ENCODE peak calls at places on chromosomes 7 and 10, in five cellular contexts. V is tibial nerve, W is body of pancreas, L is left ventricle myocardium inferior, R is psoas muscle. A is an unnamed sample. For H3K4me1, the result is how much of the 10 kb centered on the place peaks cover.

GRCh38 chr7:99141334-99141733 is 2.6 kb downstream of the SMURF1 start:
- DNase-seq in V (no peak), W (no peak), L (no peak), R (no peak), A (no peak)

GRCh38 chr7:31107106-31108090 is 55.3 kb downstream of the ADCYAP1R1 start:
- DNase-seq in V (no peak), W (no peak), L (no peak), R (no peak), A (no peak)

GRCh38 chr10:131947631-131948347 is 33.9 kb downstream of the BNIP3 start:
- DNase-seq in V (no peak), W (peak), L (no peak), R (no peak), A (no peak)

GRCh38 chr10:71444284-71445054 is 47.7 kb downstream of the CDH23 start:
- DNase-seq in V (no peak), W (no peak), L (no peak), R (no peak), A (no peak)

GRCh38 chr7:8597565-8597964 is 164.2 kb downstream of the NXPH1 start:
- DNase-seq in V (no peak), W (no peak), L (no peak), R (no peak), A (no peak)

GRCh38 chr7:73520673-73521635 is 1.1 kb downstream of the BAZ1B start:
- DNase-seq in V (no peak), W (no peak), L (no peak), R (no peak), A (no peak)

GRCh38 chr7:34837316-34837715 is 179.3 kb downstream of the NPSR1 start:
- DNase-seq in V (no peak), W (no peak), L (no peak), R (no peak), A (no peak)

GRCh38 chr7:7642081-7642480 is 1.5 kb downstream of the UMAD1 start:
- DNase-seq in V (no peak), W (peak), L (no peak), R (no peak), A (no peak)

GRCh38 chr10:87723500-87723899 is 63.8 kb downstream of the PAPSS2 start:
- DNase-seq in V (no peak), W (no peak), L (no peak), R (no peak), A (no peak)

GRCh38 chr10:62171791-62172190 is 96.9 kb downstream of the RTKN2 start:
- DNase-seq in V (no peak), W (no peak), L (no peak), R (no peak), A (no peak)

GRCh38 chr10:132799856-132800255 is 13.9 kb upstream of the NKX6-2 start:
- DNase-seq in V (no peak), W (no peak), L (no peak), R (peak), A (no peak)

GRCh38 chr10:91049961-91050360 is 129.1 kb upstream of the ANKRD1 start:
- DNase-seq in V (no peak), W (no peak), L (no peak), R (no peak), A (no peak)

GRCh38 chr10:22557321-22557720 is 157.1 kb downstream of the PIP4K2A start:
- DNase-seq in V (no peak), W (no peak), L (no peak), R (no peak), A (no peak)

GRCh38 chr7:80764132-80764531 is 125.7 kb downstream of the CD36 start:
- DNase-seq in V (no peak), W (no peak), L (no peak), R (no peak), A (no peak)

GRCh38 chr7:112357136-112357535 is 93.1 kb upstream of the IFRD1 start:
- DNase-seq in V (no peak), W (no peak), L (no peak), R (no peak), A (no peak)

GRCh38 chr10:90912854-90913479 is 7.9 kb downstream of the ANKRD1 start:
- DNase-seq in V (no peak), W (no peak), L (no peak), R (no peak), A (no peak)

GRCh38 chr7:133512560-133512959 is 259.7 kb downstream of the EXOC4 start:
- DNase-seq in V (no peak), W (no peak), L (no peak), R (no peak), A (no peak)

GRCh38 chr7:74027683-74028320 is at the start of gene ELN:
- DNase-seq in V (peak), W (peak), L (peak), R (peak), A (peak)

GRCh38 chr7:83879103-83879502 is 230.2 kb upstream of the SEMA3E start:
- DNase-seq in V (no peak), W (no peak), L (no peak), R (no peak), A (no peak)

GRCh38 chr7:92612501-92612900 is 22.3 kb upstream of the FAM133B start:
- DNase-seq in V (no peak), W (no peak), L (no peak), R (no peak), A (no peak)

GRCh38 chr7:20064974-20065862 is 152.0 kb downstream of the MACC1 start:
- DNase-seq in V (no peak), W (no peak), L (no peak), R (no peak), A (peak)

GRCh38 chr7:93973134-93973533 is 31.0 kb downstream of the BET1 start:
- DNase-seq in V (no peak), W (no peak), L (no peak), R (no peak), A (no peak)

GRCh38 chr10:6201511-6201975 is 1.2 kb upstream of the PFKFB3 start:
- DNase-seq in V (peak), W (peak), L (peak), R (peak), A (peak)

GRCh38 chr10:63627376-63627775 is 106.2 kb downstream of the REEP3 start:
- DNase-seq in V (no peak), W (no peak), L (no peak), R (no peak), A (no peak)

GRCh38 chr7:112083776-112084175 is 122.4 kb downstream of the DOCK4 start:
- DNase-seq in V (no peak), W (no peak), L (no peak), R (no peak), A (no peak)

GRCh38 chr7:101138149-101138870 is 11.4 kb downstream of the SERPINE1 start:
- DNase-seq in V (peak), W (peak), L (peak), R (peak), A (peak)

GRCh38 chr10:60572511-60573194 is 183.0 kb upstream of the ANK3 start:
- DNase-seq in V (no peak), W (peak), L (peak), R (no peak), A (no peak)

GRCh38 chr10:129808092-129808983 is 155.7 kb downstream of the EBF3 start:
- DNase-seq in V (no peak), W (no peak), L (no peak), R (no peak), A (no peak)

GRCh38 chr7:104793066-104793465 is 220.9 kb upstream of the KMT2E start:
- DNase-seq in V (no peak), W (no peak), L (no peak), R (no peak), A (no peak)

GRCh38 chr7:131521651-131522163 is 34.7 kb downstream of the PODXL start:
- DNase-seq in V (no peak), W (peak), L (no peak), R (no peak), A (no peak)

GRCh38 chr10:78623577-78624215 is 445.1 kb upstream of the ZMIZ1 start:
- DNase-seq in V (no peak), W (no peak), L (no peak), R (no peak), A (no peak)

GRCh38 chr7:33862946-33863814 is 42.2 kb upstream of the BMPER start:
- DNase-seq in V (no peak), W (no peak), L (peak), R (peak), A (no peak)

GRCh38 chr10:101031128-101031795 is at the start of the genes PDZD7 and SFXN3:
- DNase-seq in V (peak), W (peak), L (peak), R (peak), A (peak)

GRCh38 chr7:157500171-157500960 is 163.6 kb downstream of the DNAJB6 start:
- DNase-seq in V (no peak), W (no peak), L (no peak), R (no peak), A (no peak)

GRCh38 chr7:94509879-94510581 is 421 bp downstream of the CASD1 start:
- DNase-seq in V (peak), W (peak), L (peak), R (peak), A (peak)

GRCh38 chr7:149753370-149754233 is 19.8 kb downstream of the ZNF467 start:
- DNase-seq in V (no peak), W (peak), L (no peak), R (no peak), A (no peak)

GRCh38 chr7:76011437-76011836 is 17.0 kb upstream of the TMEM120A start:
- DNase-seq in V (no peak), W (no peak), L (peak), R (peak), A (no peak)

GRCh38 chr7:51545131-51545530 is 228.5 kb upstream of the COBL start:
- DNase-seq in V (no peak), W (no peak), L (no peak), R (no peak), A (no peak)

GRCh38 chr7:151665363-151665762 is 145.7 kb upstream of the RHEB start:
- DNase-seq in V (no peak), W (no peak), L (peak), R (peak), A (peak)

GRCh38 chr10:43686414-43686813 is 37.7 kb upstream of the ZNF32 start:
- DNase-seq in V (no peak), W (no peak), L (no peak), R (no peak), A (no peak)
- TF ChIP-seq CTCF in V (no peak), W (no peak), L (peak), R (no peak), A (no peak)

DNA sequence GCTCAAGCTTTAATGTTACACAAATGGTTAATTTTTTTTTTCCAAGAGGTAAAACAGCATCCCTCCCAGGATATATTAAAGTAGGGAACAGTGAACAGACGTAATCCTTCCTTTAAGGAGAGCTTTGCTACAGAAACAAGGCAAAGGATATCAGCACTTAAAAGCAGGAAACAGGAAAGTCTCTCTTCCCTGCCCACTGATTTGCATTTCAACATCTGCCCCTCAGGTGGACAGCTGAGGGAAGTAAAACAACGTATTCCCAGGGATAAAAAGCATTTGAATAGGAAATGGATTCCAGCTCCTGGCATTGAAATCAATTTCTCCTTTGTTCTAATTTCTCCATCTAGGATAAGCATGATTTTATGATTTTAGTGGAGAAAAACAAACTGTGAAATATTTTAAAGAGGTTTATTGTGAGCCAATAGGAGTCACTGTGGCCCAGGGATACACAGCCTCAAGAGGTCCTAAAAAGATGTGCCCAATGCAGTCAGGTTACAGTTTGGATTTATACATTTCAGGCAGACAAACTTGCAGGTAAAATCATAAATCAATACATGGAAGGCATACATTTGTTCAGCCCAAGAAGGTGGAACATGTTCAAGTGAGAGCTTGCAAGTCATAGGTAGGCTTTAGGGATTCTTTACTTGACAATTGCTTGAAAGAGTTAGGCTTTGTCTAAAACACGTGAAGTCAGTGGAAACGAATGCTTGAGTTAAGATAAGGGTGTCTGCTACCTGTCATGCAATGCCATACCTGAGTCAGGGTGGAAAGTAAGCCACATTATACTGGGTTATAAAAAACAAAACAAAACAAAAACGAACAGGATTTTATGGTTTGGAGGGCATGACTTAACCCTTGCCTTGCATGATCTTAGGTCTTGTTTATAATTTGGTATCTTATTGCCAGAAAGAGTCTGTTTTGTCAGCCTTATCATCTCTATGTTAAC is 286.2 kb upstream of the VWC2 start:
- DNase-seq in V (no peak), W (no peak), L (no peak), R (no peak), A (no peak)
- H3K27ac ChIP-seq in V (no peak), W (no peak), L (no peak), R (no peak), A (no peak)

DNA sequence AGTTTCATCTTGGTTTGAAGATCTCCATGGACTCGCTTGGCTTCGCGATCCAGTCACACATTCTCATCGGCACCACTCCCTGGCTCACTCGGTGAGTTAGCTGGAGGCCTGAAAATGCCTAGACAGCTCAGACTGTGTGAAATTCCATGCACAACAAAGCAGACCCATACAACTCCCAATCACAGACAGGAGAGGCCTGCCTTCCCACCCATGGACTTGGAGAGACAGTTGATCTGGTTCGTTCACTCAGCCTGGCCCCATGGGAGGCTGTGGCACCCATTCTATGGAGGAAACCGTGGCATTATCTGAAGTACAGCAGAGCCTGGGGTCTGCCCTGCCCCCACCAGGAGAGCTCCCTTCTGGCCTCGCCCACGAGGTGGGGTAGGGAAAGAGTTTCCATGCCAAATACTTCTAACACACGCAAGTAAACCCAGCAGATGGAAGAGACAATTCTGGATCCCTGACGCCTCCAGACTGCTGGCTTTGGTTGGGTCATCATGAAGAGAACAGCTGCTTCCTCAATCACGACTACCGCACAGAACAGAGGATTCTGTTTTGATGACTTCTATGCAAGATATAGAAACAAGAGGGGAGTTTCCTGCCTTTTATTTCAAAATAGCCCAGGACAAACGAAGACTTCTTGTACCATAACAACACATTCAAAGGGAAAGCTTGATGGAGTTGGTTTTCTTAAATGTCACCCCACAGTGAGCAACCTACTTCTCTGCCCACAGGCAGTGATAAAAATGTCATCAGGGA is 15.9 kb downstream of the FAM53B start:
- DNase-seq in V (no peak), W (no peak), L (no peak), R (peak), A (peak)
- H3K4me1 ChIP-seq in V (half or more), W (under half), L (half or more), R (half or more), A (under half)

GRCh38 chr7:116592445-116592844 is 67.6 kb downstream of the CAV1 start:
- DNase-seq in V (no peak), W (no peak), L (peak), R (no peak), A (no peak)

GRCh38 chr7:116595063-116595462 is 70.2 kb downstream of the CAV1 start:
- DNase-seq in V (no peak), W (no peak), L (no peak), R (no peak), A (no peak)

GRCh38 chr7:116593359-116594075 is 68.7 kb downstream of the CAV1 start:
- DNase-seq in V (no peak), W (no peak), L (no peak), R (no peak), A (no peak)

GRCh38 chr7:116591202-116592040 is 66.6 kb downstream of the CAV1 start:
- DNase-seq in V (no peak), W (no peak), L (no peak), R (no peak), A (no peak)

GRCh38 chr7:116592041-116592355 is 67.2 kb downstream of the CAV1 start:
- DNase-seq in V (no peak), W (no peak), L (no peak), R (no peak), A (no peak)
- TF ChIP-seq CTCF in V (no peak), W (no peak), L (peak), R (no peak), A (no peak)

DNA sequence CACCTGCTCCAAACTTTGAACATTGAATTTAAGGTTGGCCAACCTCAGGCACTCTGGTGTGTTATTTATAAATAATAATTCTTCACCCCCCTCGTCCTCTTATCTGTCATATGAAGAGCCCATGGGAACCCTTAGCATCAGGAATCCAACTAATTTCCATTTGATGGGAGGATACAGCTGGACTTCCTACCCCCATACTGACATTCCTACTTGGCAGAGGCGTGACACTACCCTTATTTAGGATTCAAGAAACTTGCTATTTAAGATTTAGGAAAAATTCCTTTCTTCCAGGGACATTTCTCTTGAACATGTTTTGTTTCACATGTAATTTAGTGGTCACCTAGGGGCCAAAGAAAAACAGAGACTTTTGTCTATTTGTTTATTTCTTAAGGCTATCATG is 171.9 kb upstream of the NRP1 start:
- DNase-seq in V (no peak), W (no peak), L (no peak), R (no peak), A (no peak)
- H3K27ac ChIP-seq in V (no peak), W (peak), L (no peak), R (no peak), A (no peak)

GRCh38 chr7:118304100-118304499 is 79.6 kb downstream of the ANKRD7 start:
- DNase-seq in V (no peak), W (no peak), L (no peak), R (no peak), A (no peak)
- H3K4me1 ChIP-seq in V (under half), W (under half), L (under half), R (under half), A (under half)

GRCh38 chr7:15524077-15524476 is 37.7 kb downstream of the AGMO start:
- DNase-seq in V (no peak), W (no peak), L (no peak), R (no peak), A (no peak)
- TF ChIP-seq CTCF in V (no peak), W (no peak), L (no peak), R (no peak), A (no peak)